ENCODE peak calls at places on chromosomes 1 and 21, in seven cellular contexts. J, M, I, T, E, H and A are unnamed samples. For H3K27me3 and H3K4me1, the result is how much of the 10 kb centered on the place peaks cover.

GRCh38 chr1:154329551-154330131 is 4.3 kb downstream of the ATP8B2 start:
- DNase-seq in H (no peak), T (no peak), I (peak), E (no peak), M (peak), J (no peak), A (no peak)

GRCh38 chr21:44875341-44875740 is 1.9 kb upstream of the PTTG1IP start:
- DNase-seq in E (no peak), J (no peak), M (no peak), H (peak), T (no peak), I (peak), A (no peak)

GRCh38 chr21:38282921-38283320 is 26.1 kb downstream of the KCNJ15 start:
- DNase-seq in T (no peak), J (no peak), M (no peak), E (no peak), H (no peak), I (peak), A (no peak)

GRCh38 chr1:40978886-40979240 is 633 bp upstream of the CTPS1 start:
- DNase-seq in M (no peak), H (no peak), J (no peak), T (no peak), I (no peak), E (no peak), A (no peak)

GRCh38 chr1:222654849-222655248 is 37.0 kb downstream of the MIA3 start:
- DNase-seq in E (no peak), M (no peak), J (no peak), H (no peak), T (peak), I (peak), A (peak)

GRCh38 chr1:193438771-193439170 is 252.4 kb upstream of the B3GALT2 start:
- DNase-seq in I (no peak), T (no peak), H (no peak), J (no peak), E (no peak), M (no peak), A (no peak)

GRCh38 chr1:56473582-56474270 is 105.6 kb downstream of the PLPP3 start:
- DNase-seq in I (peak), J (no peak), M (no peak), H (peak), E (no peak), T (no peak), A (no peak)

GRCh38 chr1:23369335-23370013 is at the start of gene ZNF436:
- DNase-seq in I (peak), H (peak), E (peak), J (peak), M (peak), T (no peak), A (peak)

GRCh38 chr1:87017994-87018672 is 103.7 kb downstream of the HS2ST1 start:
- DNase-seq in I (peak), J (no peak), H (peak), M (no peak), E (no peak), T (no peak), A (no peak)

GRCh38 chr1:6967431-6968079 is 182.3 kb downstream of the CAMTA1 start:
- DNase-seq in E (no peak), I (peak), J (no peak), T (no peak), M (no peak), H (peak), A (no peak)

GRCh38 chr1:225654688-225655508 is 2.0 kb upstream of the ENAH start:
- DNase-seq in E (no peak), H (peak), T (no peak), J (no peak), M (no peak), I (no peak), A (no peak)

GRCh38 chr1:225691861-225692516 is 39.1 kb upstream of the ENAH start:
- DNase-seq in I (peak), M (no peak), E (no peak), J (no peak), T (no peak), H (no peak), A (no peak)

GRCh38 chr1:36947384-36947783 is 86.9 kb downstream of the GRIK3 start:
- DNase-seq in M (no peak), T (no peak), E (no peak), H (no peak), J (no peak), I (no peak), A (no peak)

GRCh38 chr21:43864806-43865470 is at the start of gene AGPAT3:
- DNase-seq in I (peak), T (peak), M (peak), H (peak), E (no peak), J (peak), A (no peak)

GRCh38 chr1:6991271-6991670 is 206.0 kb downstream of the CAMTA1 start:
- DNase-seq in J (no peak), E (no peak), T (no peak), I (peak), H (peak), M (no peak), A (no peak)

GRCh38 chr1:111570781-111571181 is 48.8 kb upstream of the RAP1A start:
- DNase-seq in E (peak), I (peak), M (no peak), H (peak), T (peak), J (no peak), A (no peak)

GRCh38 chr1:209627349-209628196 is 24.7 kb downstream of the LAMB3 start:
- DNase-seq in J (peak), I (peak), T (peak), H (peak), E (peak), M (peak), A (peak)

GRCh38 chr21:35619184-35619583 is 441.1 kb downstream of the SETD4 start:
- DNase-seq in E (no peak), H (peak), M (no peak), T (no peak), J (no peak), I (peak), A (no peak)

GRCh38 chr1:116163533-116163932 is 52.3 kb downstream of the MAB21L3 start:
- DNase-seq in T (no peak), H (no peak), E (no peak), I (no peak), M (no peak), J (no peak), A (no peak)

GRCh38 chr1:19878637-19878985 is 3.6 kb upstream of the OTUD3 start:
- DNase-seq in J (no peak), H (no peak), T (no peak), I (no peak), M (no peak), E (no peak), A (no peak)
- H3K27ac ChIP-seq in J (no peak), H (no peak), T (no peak), I (no peak), M (no peak), E (no peak), A (no peak)

GRCh38 chr1:42002220-42002619 is 83.5 kb upstream of the HIVEP3 start:
- DNase-seq in M (no peak), H (no peak), E (peak), T (no peak), I (no peak), J (no peak), A (no peak)

GRCh38 chr1:42004860-42005259 is 86.1 kb upstream of the HIVEP3 start:
- DNase-seq in E (no peak), J (no peak), I (no peak), M (no peak), H (no peak), T (no peak), A (no peak)

GRCh38 chr1:42004322-42004721 is 85.6 kb upstream of the HIVEP3 start:
- DNase-seq in E (no peak), M (no peak), J (no peak), I (no peak), T (no peak), H (no peak), A (no peak)

GRCh38 chr1:42005530-42005929 is 86.8 kb upstream of the HIVEP3 start:
- DNase-seq in E (no peak), H (no peak), I (peak), T (no peak), M (no peak), J (no peak), A (no peak)

DNA sequence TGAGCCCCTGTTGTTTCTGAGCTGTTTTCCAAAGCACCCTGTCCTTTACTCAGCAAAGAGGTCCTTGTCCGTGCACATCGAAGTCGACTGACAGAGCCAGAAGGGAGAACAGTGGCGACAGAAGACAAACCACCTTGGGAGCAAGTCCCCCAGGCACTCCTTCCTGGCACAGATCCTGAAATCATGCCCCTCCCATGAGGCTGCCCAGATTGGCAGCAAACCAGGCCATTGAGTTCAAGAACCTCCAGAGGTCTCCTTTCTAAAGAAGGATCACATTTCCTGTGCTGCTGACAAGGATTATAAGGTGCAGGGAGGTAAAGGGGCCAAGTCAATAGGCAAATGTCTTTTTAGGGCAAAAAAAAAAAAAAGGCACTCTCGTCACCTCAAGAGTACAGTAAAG is 84.7 kb upstream of the HIVEP3 start:
- DNase-seq in H (peak), E (peak), M (no peak), T (no peak), J (no peak), I (no peak), A (no peak)
- H3K27me3 ChIP-seq in H (under half), E (under half), M (under half), T (under half), J (under half), I (under half), A (under half)

GRCh38 chr1:184820218-184820720 is 65.6 kb upstream of the EDEM3 start:
- DNase-seq in T (no peak), E (no peak), M (no peak), I (no peak), H (no peak), J (no peak), A (no peak)

GRCh38 chr1:184823080-184823479 is 68.4 kb upstream of the EDEM3 start:
- DNase-seq in I (no peak), T (no peak), M (no peak), E (no peak), H (no peak), J (no peak), A (no peak)

GRCh38 chr1:184820956-184821355 is 66.3 kb upstream of the EDEM3 start:
- DNase-seq in M (no peak), I (no peak), J (no peak), E (no peak), H (no peak), T (no peak), A (no peak)

GRCh38 chr1:184822267-184822666 is 67.6 kb upstream of the EDEM3 start:
- DNase-seq in H (no peak), J (no peak), M (no peak), T (no peak), E (no peak), I (no peak), A (no peak)

GRCh38 chr1:184821658-184822057 is 67.0 kb upstream of the EDEM3 start:
- DNase-seq in J (no peak), M (no peak), I (no peak), E (no peak), T (no peak), H (no peak), A (no peak)
- H3K4me1 ChIP-seq in J (under half), M (under half), I (under half), E (under half), T (under half), H (under half), A (under half)

GRCh38 chr1:12593621-12594066 is 24.4 kb downstream of the DHRS3 start:
- DNase-seq in I (peak), E (no peak), M (no peak), H (peak), J (peak), T (no peak), A (no peak)
- H3K27ac ChIP-seq in I (peak), E (no peak), M (no peak), H (no peak), J (peak), T (no peak), A (peak)